ENCODE peak calls at places on chromosomes 11 and 22, in four cellular contexts. B is K562, G is WTC11, J is GM12878. A is an unnamed sample.

GRCh38 chr11:61777234-61778090 is 14.9 kb downstream of the TMEM258 start:
- DNase-seq in G (peak; percentile 83), J (no peak), B (peak; percentile 67), A (peak; percentile 60)

GRCh38 chr11:68976095-68976494 is 4.7 kb downstream of the MRGPRD start:
- DNase-seq in G (peak; percentile 5), J (no peak), B (no peak), A (no peak)

GRCh38 chr22:46002757-46003270 is 25.9 kb upstream of the WNT7B start:
- DNase-seq in J (no peak), B (peak; percentile 36), G (no peak), A (no peak)

GRCh38 chr11:1770528-1770927 is 6.8 kb upstream of the CTSD start:
- DNase-seq in G (no peak), J (no peak), B (no peak), A (no peak)

GRCh38 chr11:15769203-15769602 is 587.1 kb downstream of the SOX6 start:
- DNase-seq in J (no peak), B (no peak), G (no peak), A (no peak)

GRCh38 chr11:69352181-69352580 is 58.2 kb downstream of the MYEOV start:
- DNase-seq in G (no peak), B (no peak), J (no peak), A (no peak)

GRCh38 chr11:109940816-109941215 is 152.4 kb upstream of the ZC3H12C start:
- DNase-seq in G (no peak), B (peak; percentile 23), J (no peak), A (no peak)

GRCh38 chr11:61826930-61827572 is 1.0 kb upstream of the FADS2 start:
- DNase-seq in J (no peak), G (no peak), B (no peak), A (peak; percentile 53)

GRCh38 chr22:24068377-24068680 is 57.2 kb downstream of the CABIN1 start:
- DNase-seq in G (no peak), B (peak; percentile 13), J (no peak), A (no peak)

GRCh38 chr11:71222318-71223080 is 29.9 kb downstream of the SHANK2 start:
- DNase-seq in J (no peak), G (peak; percentile 9), B (no peak), A (no peak)

GRCh38 chr22:50040717-50041116 is 17.4 kb downstream of the TTLL8 start:
- DNase-seq in B (no peak), J (no peak), G (no peak), A (no peak)

GRCh38 chr22:40055143-40055926 is 60.6 kb downstream of the FAM83F start:
- DNase-seq in G (no peak), B (peak; percentile 20), J (peak; percentile 40), A (no peak)

GRCh38 chr11:15885913-15886698 is 470.2 kb downstream of the SOX6 start:
- DNase-seq in J (no peak), G (no peak), B (no peak), A (no peak)

GRCh38 chr11:64028398-64029115 is 7.2 kb upstream of the FLRT1 start:
- DNase-seq in G (peak; percentile 87), J (no peak), B (peak; percentile 75), A (peak; percentile 81)

GRCh38 chr11:11899401-11899800 is 57.6 kb downstream of the USP47 start:
- DNase-seq in B (no peak), G (no peak), J (no peak), A (no peak)

GRCh38 chr11:129694538-129694937 is 121.1 kb upstream of the TMEM45B start:
- DNase-seq in J (no peak), B (peak; percentile 14), G (peak; percentile 36), A (no peak)

GRCh38 chr11:96424693-96425092 is 34.9 kb downstream of the JRKL start:
- DNase-seq in J (no peak), G (no peak), B (no peak), A (no peak)

GRCh38 chr11:44948155-44948554 is 2.5 kb downstream of the TP53I11 start:
- DNase-seq in G (no peak), J (no peak), B (no peak), A (no peak)

DNA sequence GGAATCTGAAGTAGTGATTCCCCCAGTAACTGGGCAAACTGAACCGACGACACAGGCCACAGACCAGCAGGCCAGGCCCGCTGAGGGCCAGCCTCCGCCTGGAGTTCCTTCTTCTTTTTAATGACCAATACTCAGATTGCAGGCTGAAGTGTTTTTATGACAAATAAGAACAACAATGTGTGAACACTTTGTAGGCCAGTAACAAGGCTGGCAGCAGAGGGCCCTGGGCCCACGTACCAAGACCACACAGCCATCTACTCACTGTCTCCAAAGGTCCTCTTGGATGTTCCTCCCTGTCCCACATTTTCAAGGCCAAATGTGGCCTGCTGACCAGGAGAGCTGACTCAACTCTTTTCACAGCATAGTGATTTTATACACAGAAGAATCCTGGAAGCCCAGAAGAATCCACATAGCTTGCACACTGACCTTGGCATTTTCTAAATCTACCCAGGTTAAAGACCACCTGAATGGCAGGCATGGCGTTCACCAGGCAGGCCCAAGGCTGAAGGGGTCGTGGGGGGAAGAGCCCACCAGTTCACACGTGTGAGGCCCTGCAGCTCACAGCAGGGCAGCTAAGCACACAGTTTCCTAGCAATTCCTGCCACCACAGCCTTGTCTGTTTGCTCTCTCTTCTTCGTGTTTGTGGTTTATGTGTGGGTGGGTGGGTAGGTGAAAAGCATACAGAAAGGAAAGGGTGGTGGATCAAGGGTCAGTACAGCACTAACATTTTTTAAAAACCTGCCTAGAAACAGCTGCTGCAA is 13.3 kb downstream of the SMCO4 start:
- DNase-seq in J (no peak), B (no peak), G (no peak), A (no peak)
- TF ChIP-seq USF1 in J (no peak), B (no peak), G (no peak), A (no peak)

GRCh38 chr11:31812392-31813241 is 1.5 kb upstream of the PAX6 start:
- DNase-seq in G (peak; percentile 37), J (no peak), B (no peak), A (peak; percentile 62)
- TF ChIP-seq USF1 in G (no peak), J (no peak), B (no peak), A (no peak)

DNA sequence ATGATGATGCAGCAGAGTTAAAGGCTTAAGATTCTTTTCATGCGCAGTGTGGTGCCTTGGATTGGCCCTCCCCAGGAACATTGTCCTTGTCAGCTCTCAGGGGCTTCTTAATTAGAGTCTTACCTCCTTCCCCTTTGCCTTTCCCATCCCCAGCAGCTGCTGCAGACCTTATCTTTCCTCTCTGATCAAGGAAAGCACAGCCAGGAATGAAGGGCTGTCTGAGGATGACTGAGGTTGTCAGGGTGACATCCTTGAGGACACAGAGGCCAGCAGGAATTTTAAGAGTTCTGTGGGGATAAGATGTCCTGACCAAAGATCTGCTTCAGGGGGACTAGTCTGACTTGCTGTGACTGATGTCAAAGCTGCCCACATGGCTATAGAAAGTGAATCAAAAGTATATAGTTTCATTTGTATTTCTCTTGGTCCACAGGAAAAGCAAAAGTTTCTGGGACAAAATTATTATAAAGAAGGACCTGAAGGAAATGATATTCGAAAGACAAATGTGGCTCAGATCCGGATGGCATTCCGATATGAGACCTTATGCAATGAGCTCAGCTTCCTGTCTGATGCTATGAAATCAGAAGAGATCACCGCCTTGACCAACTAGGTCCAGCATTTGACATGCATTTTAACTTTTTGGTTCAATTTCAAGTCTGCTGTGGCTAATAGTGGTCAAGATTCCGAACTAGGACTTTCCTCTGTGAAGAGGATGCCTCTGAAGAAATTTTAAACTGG is 35.5 kb downstream of the RNF141 start:
- DNase-seq in G (no peak), B (no peak), J (no peak), A (no peak)
- TF ChIP-seq USF1 in G (no peak), B (no peak), J (no peak), A (no peak)

DNA sequence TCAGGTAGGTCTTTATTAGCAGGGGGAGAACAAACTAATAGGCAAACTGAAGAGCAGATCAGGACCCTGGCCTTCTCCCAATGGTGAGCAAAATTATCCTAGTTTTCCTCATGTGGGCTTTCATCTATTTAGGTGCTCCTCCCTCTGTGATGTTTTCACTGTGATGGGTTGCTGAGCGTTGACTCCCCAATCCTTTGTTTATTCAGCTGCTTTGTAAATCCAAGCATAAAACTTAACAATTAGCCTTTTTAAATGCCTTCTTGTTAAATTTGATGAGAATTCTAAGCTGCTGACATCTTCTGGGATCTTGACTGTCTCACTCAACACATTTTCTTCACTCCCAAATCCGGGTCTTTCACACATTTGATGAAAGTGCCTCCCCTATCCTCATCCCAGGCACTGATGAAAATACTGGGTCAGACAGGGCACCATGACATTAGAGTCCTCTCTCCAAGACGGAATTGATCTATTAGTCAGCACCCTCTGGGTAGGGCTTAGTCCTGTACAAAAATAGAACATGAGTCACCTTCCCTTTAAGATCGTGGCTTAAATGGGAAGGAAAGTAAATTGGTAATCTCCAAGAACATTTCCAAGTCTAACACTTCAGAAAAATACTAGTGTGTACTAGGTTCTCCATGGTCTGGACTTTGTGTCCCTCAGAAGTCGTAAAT is 199.3 kb upstream of the ISX start:
- DNase-seq in J (no peak), G (no peak), B (no peak), A (no peak)
- TF ChIP-seq USF1 in J (no peak), G (no peak), B (no peak), A (no peak)

DNA sequence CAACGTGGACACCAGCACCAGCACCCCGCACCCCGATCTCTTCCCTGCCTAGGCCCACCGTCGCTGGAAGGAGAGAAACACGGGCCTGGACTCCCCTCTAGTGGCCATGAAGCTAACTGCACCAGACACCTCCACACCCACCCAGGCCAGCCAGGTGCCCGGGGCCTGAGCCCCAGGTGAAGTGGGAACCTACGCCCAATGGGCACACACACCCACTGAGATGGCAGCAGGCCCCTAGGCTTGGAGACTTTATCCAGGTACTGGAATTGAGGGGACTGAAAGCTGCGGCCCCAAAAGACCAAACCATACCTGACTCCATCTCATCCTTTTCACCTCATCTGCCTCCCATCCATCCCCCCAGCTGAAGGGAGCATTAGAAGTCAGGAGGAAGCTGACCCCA is 81.0 kb downstream of the BUD13 start:
- DNase-seq in B (peak; percentile 84), G (peak; percentile 85), J (no peak), A (peak; percentile 91)
- TF ChIP-seq USF1 in B (no peak), G (no peak), J (no peak), A (no peak)

GRCh38 chr11:120040136-120040840 is 97.6 kb downstream of the TRIM29 start:
- DNase-seq in J (no peak), G (no peak), B (no peak), A (no peak)
- TF ChIP-seq USF1 in J (no peak), G (no peak), B (no peak), A (no peak)

DNA sequence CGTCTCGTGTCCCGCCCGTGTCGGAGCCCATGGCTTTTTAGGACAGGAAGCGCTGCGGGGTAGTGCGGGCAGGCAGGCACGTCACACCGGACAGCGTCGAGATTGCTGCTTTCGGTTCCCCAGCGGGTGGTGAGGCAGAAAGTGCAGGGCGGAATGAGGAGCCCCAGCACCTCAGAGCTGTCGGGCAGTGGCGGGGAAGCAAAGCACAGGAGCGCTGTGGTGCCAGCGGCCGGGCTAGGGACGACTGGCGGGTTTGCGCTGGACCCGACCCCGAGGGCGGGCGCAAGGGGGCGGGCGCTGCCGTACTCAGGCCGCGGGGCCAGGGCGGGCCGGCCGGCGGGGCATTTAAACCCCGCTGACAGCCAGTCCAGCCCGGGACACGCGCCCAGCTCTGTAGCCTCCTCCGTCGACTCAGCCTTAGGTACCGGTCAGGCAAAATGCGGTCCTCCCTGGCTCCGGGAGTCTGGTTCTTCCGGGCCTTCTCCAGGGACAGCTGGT is at the start of gene SLC37A2:
- DNase-seq in G (peak; percentile 73), B (no peak), J (peak; percentile 62), A (peak; percentile 91)
- TF ChIP-seq USF1 in G (no peak), B (no peak), J (no peak), A (no peak)

A was measured in SK-N-SH.